ENCODE peak calls at places on chromosomes 12 and 14, in eight cellular contexts. H, C, O, K, L, W, M and Y are unnamed samples.
A peak's percentile ranks its signal among the peaks of the same experiment; 100 is the strongest.

GRCh38 chr14:37721976-37722659 is 126.7 kb downstream of the TTC6 start:
- DNase-seq in H (no peak), C (no peak), O (no peak), K (no peak), L (no peak), W (no peak), M (no peak), Y (no peak)

GRCh38 chr12:62227091-62227490 is 33.1 kb upstream of the USP15 start:
- DNase-seq in H (no peak), C (no peak), O (no peak), K (no peak), L (no peak), W (no peak), M (no peak), Y (no peak)

GRCh38 chr12:53493610-53494391 is 5.5 kb downstream of the MAP3K12 start:
- DNase-seq in H (no peak), C (no peak), O (peak; percentile 56), K (no peak), L (no peak), W (no peak), M (peak; percentile 64), Y (no peak)

GRCh38 chr12:31245822-31246469 is 80.0 kb downstream of the SINHCAF start:
- DNase-seq in H (no peak), C (peak; percentile 62), O (no peak), K (no peak), L (no peak), W (no peak), M (no peak), Y (no peak)

GRCh38 chr14:61395115-61395725 is 73.8 kb downstream of the PRKCH start:
- DNase-seq in H (no peak), C (no peak), O (no peak), K (no peak), L (no peak), W (no peak), M (no peak), Y (no peak)

GRCh38 chr12:109016978-109017377 is 3.9 kb downstream of the SVOP start:
- DNase-seq in H (no peak), C (no peak), O (no peak), K (no peak), L (no peak), W (no peak), M (no peak), Y (no peak)

GRCh38 chr14:60249321-60250251 is 565 bp downstream of the PPM1A start:
- DNase-seq in H (peak; percentile 60), C (no peak), O (peak; percentile 85), K (peak; percentile 75), L (peak; percentile 79), W (peak; percentile 94), M (peak; percentile 83), Y (peak; percentile 57)

GRCh38 chr14:91770185-91770584 is 38.3 kb upstream of the CATSPERB start:
- DNase-seq in H (no peak), C (no peak), O (no peak), K (no peak), L (no peak), W (no peak), M (no peak), Y (no peak)

GRCh38 chr14:62667515-62667914 is 377.7 kb downstream of the KCNH5 start:
- DNase-seq in H (no peak), C (no peak), O (no peak), K (no peak), L (no peak), W (no peak), M (no peak), Y (no peak)

GRCh38 chr12:40054554-40055226 is 51.2 kb downstream of the SLC2A13 start:
- DNase-seq in H (no peak), C (no peak), O (no peak), K (no peak), L (peak; percentile 13), W (no peak), M (peak; percentile 74), Y (no peak)

GRCh38 chr12:116484807-116485206 is 74.4 kb upstream of the MAP1LC3B2 start:
- DNase-seq in H (no peak), C (no peak), O (no peak), K (no peak), L (no peak), W (no peak), M (no peak), Y (no peak)

GRCh38 chr12:103392722-103393121 is 103.0 kb downstream of the C12orf42 start:
- DNase-seq in H (no peak), C (no peak), O (no peak), K (no peak), L (no peak), W (no peak), M (no peak), Y (peak; percentile 8)

GRCh38 chr14:20490563-20490962 is 14.8 kb upstream of the RNASE10 start:
- DNase-seq in H (no peak), C (no peak), O (no peak), K (no peak), L (no peak), W (no peak), M (no peak), Y (no peak)

GRCh38 chr12:7460375-7461259 is 16.7 kb upstream of the CD163L1 start:
- DNase-seq in H (peak; percentile 25), C (no peak), O (no peak), K (peak; percentile 52), L (peak; percentile 54), W (no peak), M (no peak), Y (no peak)

GRCh38 chr12:124753230-124753595 is 110.5 kb downstream of the SCARB1 start:
- DNase-seq in H (no peak), C (no peak), O (no peak), K (no peak), L (no peak), W (no peak), M (peak; percentile 88), Y (no peak)

DNA sequence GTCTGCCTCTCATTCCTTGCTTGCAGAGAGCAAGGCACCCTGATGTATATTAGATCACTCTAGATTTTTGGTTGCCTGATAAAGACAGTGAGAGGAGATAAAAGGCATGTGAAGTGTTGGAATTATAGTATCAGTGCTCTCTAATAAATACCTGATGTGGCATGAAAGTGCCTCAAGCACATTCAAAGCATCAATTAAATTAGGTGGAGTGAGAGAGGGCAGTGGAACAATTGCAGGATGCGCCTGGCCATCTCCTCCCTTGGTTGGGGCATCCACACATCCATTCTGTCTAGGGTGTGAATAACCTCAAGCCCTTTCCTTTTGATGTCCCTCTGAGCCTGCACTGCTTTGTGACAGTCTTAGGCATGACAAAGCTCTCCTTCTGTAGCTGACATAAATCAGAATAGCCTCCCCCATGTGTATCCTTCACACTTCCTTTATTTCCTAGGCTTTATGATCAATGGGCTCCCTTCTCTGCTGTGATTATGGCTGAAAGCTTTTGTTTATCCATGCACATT is 13.6 kb downstream of the EMP1 start:
- DNase-seq in H (no peak), C (no peak), O (no peak), K (no peak), L (no peak), W (no peak), M (no peak), Y (no peak)
- TF ChIP-seq POLR2A in H (no peak), C (no peak), O (no peak), K (no peak), L (no peak), W (no peak), M (no peak), Y (no peak)

DNA sequence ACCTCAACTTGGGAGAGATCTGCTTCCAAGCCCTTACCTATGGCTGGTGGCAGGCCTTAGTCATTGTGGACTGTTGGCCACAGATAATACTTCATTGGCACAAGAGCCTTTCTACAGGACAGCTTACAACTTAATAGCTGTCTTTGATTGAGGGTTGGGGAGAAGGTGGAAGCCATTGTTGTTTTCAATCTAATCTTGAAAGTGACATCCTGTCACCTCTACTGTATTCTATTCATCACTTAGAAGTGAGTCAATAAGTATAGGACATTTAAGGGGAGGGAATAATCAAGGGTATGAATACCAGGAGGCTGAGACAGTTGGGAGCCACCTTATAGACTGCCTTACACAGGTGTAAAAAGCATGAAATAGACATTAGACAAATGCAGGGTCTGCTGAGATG is 906.3 kb downstream of the NRXN3 start:
- DNase-seq in H (no peak), C (no peak), O (no peak), K (no peak), L (no peak), W (no peak), M (no peak), Y (no peak)
- TF ChIP-seq POLR2AphosphoS5 in H (no peak), C (no peak), O (no peak), K (no peak), L (no peak), W (no peak), M (no peak), Y (no peak)

DNA sequence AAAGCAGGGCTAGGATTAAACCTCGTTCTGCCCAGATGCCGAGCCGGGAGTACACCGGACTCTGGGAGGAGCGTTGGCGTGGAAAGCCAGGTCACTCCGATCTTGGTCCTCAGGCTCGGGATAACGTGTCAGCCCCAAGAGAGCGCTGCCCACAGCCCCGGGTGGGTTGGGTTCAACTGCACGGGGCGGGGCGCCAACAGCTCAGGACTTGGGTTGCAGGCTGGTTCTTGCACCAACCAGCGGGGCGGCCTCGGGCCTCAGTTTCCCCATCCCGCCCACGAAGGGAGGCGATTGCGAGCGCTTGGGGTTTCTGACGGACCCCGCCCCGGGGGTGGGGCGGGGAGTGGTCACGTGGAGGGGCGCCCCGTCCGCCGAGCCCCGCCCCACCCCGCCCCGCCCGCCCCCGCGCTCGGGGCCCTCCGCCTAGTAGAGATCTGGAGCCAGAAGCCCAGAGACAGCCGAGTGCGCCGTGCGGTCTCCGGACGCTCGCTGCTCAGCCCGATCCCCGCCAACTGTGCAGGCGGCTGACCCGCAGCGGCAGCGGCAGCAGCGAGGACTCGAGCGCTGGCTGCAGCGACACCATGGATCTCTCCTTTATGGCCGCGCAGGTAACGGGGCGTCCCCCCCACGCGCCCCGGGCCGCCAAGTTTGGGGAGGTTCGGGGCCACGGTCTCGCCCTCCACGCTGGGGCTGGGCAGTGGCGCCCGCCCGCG is at the start of gene C14orf132:
- DNase-seq in H (peak; percentile 36), C (no peak), O (no peak), K (peak; percentile 58), L (peak; percentile 67), W (peak; percentile 96), M (peak; percentile 85), Y (peak; percentile 40)
- TF ChIP-seq POLR2A in H (no peak), C (peak; percentile 25), O (peak; percentile 28), K (no peak), L (peak; percentile 46), W (peak; percentile 73), M (peak; percentile 48), Y (no peak)

DNA sequence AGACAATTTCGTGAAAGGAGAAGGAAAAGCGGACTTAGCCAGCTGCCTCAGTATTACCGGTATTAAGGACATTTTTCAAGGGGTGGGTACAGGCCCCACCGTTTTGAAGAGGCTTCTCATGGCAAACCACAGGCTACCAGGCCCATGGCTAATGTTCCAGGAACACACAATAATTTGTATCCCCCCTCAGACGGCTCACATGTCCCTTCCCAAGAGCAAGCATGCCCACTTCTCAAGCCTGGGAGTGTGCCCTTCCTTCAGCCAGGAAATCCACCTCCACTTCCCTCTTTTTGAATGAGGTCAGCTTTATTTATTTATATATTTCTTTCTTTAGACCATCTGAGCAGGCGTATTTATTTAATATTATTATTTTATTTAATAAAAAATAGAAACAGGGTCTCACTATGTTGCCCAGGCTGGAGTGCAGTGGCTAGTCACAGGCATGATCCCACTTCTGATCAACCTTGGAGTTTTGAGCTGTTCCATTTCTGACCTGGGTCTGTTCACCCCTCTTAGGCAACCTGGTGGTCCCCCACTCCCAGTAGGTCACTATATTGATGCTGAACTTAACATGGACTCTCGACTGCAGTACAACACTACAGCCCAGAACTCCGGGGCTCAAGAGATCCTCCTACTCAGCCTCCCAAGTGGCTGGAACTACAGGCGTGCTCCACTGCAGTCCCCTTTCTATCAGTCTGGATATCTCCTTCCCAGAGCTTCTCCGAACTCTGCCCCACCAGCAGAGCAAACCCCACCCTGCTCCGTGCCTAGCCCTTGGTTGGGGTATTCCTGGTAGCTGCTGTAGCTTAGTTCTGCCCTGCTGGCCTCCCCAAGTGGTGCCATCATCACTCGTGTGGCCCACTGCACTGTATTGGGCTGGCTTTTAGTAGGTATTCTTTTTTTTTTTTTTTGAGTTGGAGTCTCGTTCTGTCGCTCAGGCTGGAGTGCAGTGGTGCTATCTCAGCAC is 9.8 kb downstream of the HSP90AA1 start:
- DNase-seq in H (no peak), C (no peak), O (no peak), K (no peak), L (no peak), W (no peak), M (no peak), Y (no peak)
- TF ChIP-seq POLR2AphosphoS5 in H (peak; percentile 76), C (no peak), O (no peak), K (no peak), L (no peak), W (no peak), M (no peak), Y (no peak)